ENCODE peak calls at places on chromosomes 4 and X, in four cellular contexts. H is GM12878, Z is HepG2, F is K562. C is an unnamed sample.

GRCh38 chr4:82287720-82288119 is 86.1 kb downstream of the HNRNPD start:
- DNase-seq in Z (no peak), F (no peak), H (no peak), C (no peak)

GRCh38 chr4:30721353-30722091 is 1.4 kb downstream of the PCDH7 start:
- DNase-seq in H (no peak), Z (no peak), F (no peak), C (peak)

GRCh38 chr4:16692021-16692420 is 206.4 kb downstream of the LDB2 start:
- DNase-seq in H (no peak), Z (no peak), F (no peak), C (no peak)

GRCh38 chr4:40992472-40993298 is 221.7 kb downstream of the APBB2 start:
- DNase-seq in H (peak), F (no peak), Z (no peak), C (no peak)

GRCh38 chrX:3428762-3429161 is 82.3 kb upstream of the MXRA5 start:
- DNase-seq in H (no peak), F (no peak), Z (no peak), C (no peak)

GRCh38 chr4:53717064-53717549 is 125.8 kb upstream of the LNX1 start:
- DNase-seq in F (no peak), H (no peak), Z (no peak), C (no peak)

GRCh38 chrX:9465380-9466114 is 689 bp downstream of the TBL1X start:
- DNase-seq in F (peak), Z (no peak), H (no peak), C (peak)

GRCh38 chrX:79161655-79162054 is 17.2 kb downstream of the GPR174 start:
- DNase-seq in Z (no peak), F (no peak), H (peak), C (no peak)

GRCh38 chrX:148871422-148872152 is 371.2 kb downstream of the AFF2 start:
- DNase-seq in F (no peak), H (no peak), Z (no peak), C (no peak)

GRCh38 chrX:18674788-18675735 is 3.2 kb upstream of the RS1 start:
- DNase-seq in F (peak), H (peak), Z (peak), C (peak)

GRCh38 chrX:18677140-18677834 is 5.4 kb upstream of the RS1 start:
- DNase-seq in F (peak), H (no peak), Z (no peak), C (no peak)

GRCh38 chrX:18674417-18674787 is 2.5 kb upstream of the RS1 start:
- DNase-seq in F (peak), H (no peak), Z (no peak), C (peak)

GRCh38 chrX:18676050-18676449 is 4.1 kb upstream of the RS1 start:
- DNase-seq in F (no peak), H (no peak), Z (no peak), C (no peak)

DNA sequence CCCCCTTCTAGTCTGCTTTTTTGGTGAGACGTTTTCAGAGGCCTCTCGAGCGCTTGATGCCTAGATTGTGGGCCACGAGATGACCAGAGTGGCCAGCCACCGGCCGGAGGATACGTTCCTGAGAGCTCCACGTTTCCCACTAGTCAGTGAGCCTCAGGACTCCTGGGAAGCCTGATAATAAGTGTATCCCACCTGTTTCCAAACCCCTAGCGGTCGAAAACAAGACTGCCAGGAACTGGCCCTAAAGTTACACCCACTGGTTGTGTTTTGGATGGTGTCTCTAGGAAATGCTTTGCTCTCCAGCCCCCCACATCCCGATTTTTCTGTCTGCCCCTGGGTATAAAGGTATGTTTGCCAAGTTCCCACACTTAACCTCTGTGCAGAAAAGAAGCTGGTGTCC is 4.6 kb upstream of the RS1 start:
- DNase-seq in Z (peak), H (no peak), F (peak), C (peak)
- TF ChIP-seq JUND in Z (no peak), H (no peak), F (no peak), C (no peak)

DNA sequence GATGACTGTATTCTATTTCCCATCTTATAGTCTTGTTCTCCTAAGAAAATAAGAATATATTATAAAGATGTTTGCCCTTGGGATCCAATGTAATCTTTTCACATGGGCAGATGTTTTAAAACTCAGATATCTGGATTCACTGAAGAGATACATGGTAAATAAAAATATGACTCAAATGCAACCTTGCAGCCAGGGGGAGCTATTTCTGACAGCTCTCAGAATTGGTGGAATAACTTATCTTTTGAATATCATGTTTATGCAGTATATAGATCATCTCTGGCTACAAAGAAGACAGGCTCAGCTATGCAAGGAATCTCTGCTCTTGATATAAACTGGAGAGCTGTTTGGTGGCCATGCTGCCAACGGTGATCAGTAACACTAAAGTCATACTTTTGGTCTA is 274.7 kb downstream of the GLUD2 start:
- DNase-seq in Z (no peak), F (peak), H (no peak), C (no peak)
- TF ChIP-seq ZBTB33 in Z (no peak), F (no peak), H (no peak), C (no peak)

GRCh38 chr4:69936566-69936965 is 5.7 kb downstream of the CSN1S1 start:
- DNase-seq in F (no peak), H (no peak), Z (no peak), C (no peak)
- TF ChIP-seq SMC3 in F (no peak), H (no peak), Z (no peak), C (no peak)

GRCh38 chr4:60637976-60638375 is 562.1 kb upstream of the ADGRL3 start:
- DNase-seq in H (no peak), F (no peak), Z (no peak), C (no peak)
- TF ChIP-seq JUND in H (no peak), F (no peak), Z (no peak), C (no peak)

DNA sequence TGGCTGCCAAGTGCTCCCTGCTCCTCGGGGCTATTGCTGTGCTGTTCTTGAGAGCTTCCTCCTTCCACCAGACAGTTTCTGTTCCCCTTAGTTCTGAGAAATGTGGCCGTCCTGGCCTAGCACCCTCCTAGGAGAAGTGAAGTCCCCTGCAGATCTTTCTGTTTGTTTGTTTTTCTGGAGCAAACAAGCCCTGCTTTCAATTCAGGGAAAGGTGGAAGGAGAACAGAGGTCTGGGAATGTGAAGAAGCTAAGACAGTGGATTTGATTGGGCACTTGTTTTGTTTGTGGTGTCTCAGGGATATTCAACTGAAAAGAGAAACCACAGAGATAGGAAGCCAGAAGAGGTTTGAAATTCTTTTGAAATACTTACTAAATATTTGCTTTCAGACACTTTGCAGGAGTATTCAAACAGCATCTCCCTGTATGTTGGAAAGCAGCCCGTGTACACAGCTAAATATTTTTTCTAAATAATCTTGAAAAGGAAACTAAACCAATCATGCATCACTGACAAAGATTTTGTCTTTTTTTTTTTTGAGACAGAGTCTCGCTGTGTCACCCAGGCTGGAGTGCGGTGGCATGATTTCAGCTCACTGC is 36.5 kb upstream of the PPM1K start:
- DNase-seq in F (no peak), H (peak), Z (no peak), C (no peak)
- TF ChIP-seq ZBTB33 in F (no peak), H (no peak), Z (no peak), C (no peak)

C was measured in SK-N-SH.